ENCODE peak calls at places on chromosomes 5 and 9, in five cellular contexts. U is astrocyte, W is IMR-90, A is BE2C, L is adipocyte. M is an unnamed sample. For H3K4me1, the result is how much of the 10 kb centered on the place peaks cover.

GRCh38 chr9:88936668-88937067 is 54.6 kb upstream of the S1PR3 start:
- DNase-seq in L (no peak), A (no peak), W (peak), U (peak), M (peak)

GRCh38 chr9:106432631-106433030 is 430.3 kb upstream of the ZNF462 start:
- DNase-seq in L (no peak), U (no peak), W (no peak), A (no peak), M (no peak)

GRCh38 chr5:178256746-178257145 is 24.1 kb upstream of the PHYKPL start:
- DNase-seq in A (no peak), W (no peak), L (no peak), U (no peak), M (no peak)

GRCh38 chr5:2669913-2670312 is 81.6 kb downstream of the IRX2 start:
- DNase-seq in A (no peak), L (no peak), W (no peak), U (no peak), M (no peak)

GRCh38 chr5:42483472-42484154 is 60.4 kb downstream of the GHR start:
- DNase-seq in A (no peak), W (no peak), U (no peak), L (peak), M (no peak)

GRCh38 chr5:158209219-158209908 is 350.4 kb upstream of the CLINT1 start:
- DNase-seq in A (no peak), L (peak), W (no peak), U (no peak), M (no peak)

GRCh38 chr5:58273705-58274104 is 186.2 kb downstream of the PLK2 start:
- DNase-seq in U (no peak), W (no peak), A (no peak), L (no peak), M (no peak)

GRCh38 chr5:131595088-131596033 is 39.7 kb downstream of the RAPGEF6 start:
- DNase-seq in L (no peak), W (no peak), A (no peak), U (no peak), M (no peak)

GRCh38 chr9:2345013-2345412 is 276.6 kb upstream of the VLDLR start:
- DNase-seq in U (no peak), W (no peak), A (no peak), L (no peak), M (no peak)

GRCh38 chr5:116002116-116002906 is 30.0 kb upstream of the ARL14EPL start:
- DNase-seq in A (no peak), U (peak), L (peak), W (peak), M (no peak)
- H3K4me1 ChIP-seq in A (under half), U (under half), L (under half), W (under half), M (under half)

GRCh38 chr5:38166832-38167231 is 91.5 kb upstream of the EGFLAM start:
- DNase-seq in W (no peak), A (no peak), U (no peak), L (no peak), M (peak)
- H3K4me1 ChIP-seq in W (under half), A (under half), U (under half), L (under half), M (under half)

GRCh38 chr9:129483467-129484324 is 137.2 kb downstream of the C9orf50 start:
- DNase-seq in U (peak), A (peak), W (peak), L (peak), M (peak)
- H3K4me1 ChIP-seq in U (half or more), A (half or more), W (half or more), L (half or more), M (under half)

DNA sequence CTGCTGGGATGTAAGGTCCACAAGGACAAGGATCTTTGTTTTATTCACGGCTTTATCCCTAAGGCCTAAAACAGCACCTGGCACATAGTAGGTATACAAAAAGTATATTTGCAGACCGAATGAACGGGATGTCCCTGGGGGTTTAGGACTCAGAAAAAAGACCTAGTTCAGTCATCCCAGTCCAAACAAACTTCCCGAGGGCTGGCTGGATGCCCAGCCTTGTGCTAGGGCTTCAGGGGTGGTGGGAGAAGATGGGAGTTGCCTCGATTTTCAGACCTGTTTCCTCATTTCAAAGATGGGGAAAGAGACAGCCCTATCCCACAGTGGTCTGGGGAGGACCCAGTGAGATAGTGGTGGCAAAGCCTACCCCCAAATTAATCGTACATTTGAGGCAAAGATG is 3.0 kb upstream of the PROB1 start:
- DNase-seq in L (no peak), U (no peak), W (peak), A (no peak), M (no peak)
- H3K4me1 ChIP-seq in L (under half), U (under half), W (under half), A (under half), M (under half)

DNA sequence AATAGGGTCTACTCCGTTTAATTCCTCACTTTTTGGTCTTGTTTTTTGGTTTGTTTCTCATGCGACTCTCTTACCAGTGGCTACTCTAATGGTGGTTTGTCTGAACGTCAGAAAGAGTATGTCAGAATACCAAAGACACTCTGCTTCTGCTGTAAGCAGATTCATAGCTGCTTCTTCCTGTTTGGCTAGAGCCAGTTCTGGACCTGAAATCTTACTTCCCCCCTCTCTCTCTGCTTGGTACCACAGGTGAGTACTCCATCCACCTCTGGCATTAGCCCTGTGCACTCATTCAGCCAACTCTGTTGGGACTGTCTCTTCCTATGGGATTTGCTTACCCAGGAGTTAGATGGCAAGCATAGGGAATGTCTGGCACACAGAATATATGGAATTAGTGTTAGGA is 6.6 kb downstream of the ZCCHC7 start:
- DNase-seq in W (no peak), A (no peak), U (no peak), L (no peak), M (no peak)
- H3K4me1 ChIP-seq in W (under half), A (under half), U (under half), L (under half), M (under half)

DNA sequence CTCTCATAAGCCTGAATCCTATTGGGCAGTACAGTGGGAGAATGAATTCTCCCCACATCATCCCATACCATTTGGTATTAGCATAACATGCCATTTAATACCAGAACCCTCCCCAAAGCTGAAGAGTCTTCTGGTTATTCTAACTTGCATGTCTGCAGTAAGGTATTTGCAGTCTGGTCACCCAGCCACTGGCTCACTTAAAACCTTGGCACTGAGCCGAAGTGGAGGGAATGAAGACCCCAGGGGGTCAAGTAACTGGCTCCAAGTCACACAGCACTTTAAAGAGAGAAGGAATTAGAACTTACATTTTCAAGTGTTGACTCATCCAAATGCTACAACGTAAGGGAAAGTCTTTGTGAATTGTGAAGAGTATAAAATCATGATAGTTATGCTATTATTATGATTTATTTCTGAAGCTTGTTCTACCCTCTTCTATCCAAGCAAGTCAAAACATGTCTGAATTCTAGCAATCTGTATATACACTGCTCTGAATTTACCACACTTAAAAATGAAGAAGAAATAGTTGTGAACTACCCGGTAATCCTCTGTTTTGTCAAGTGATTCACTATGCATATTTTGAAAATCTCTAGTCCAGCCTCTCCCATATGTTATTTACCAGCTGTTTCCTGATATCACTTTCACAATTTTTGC is 28.5 kb downstream of the GLRA1 start:
- DNase-seq in A (no peak), L (peak), W (peak), U (peak), M (no peak)
- H3K4me1 ChIP-seq in A (under half), L (under half), W (under half), U (under half), M (under half)

DNA sequence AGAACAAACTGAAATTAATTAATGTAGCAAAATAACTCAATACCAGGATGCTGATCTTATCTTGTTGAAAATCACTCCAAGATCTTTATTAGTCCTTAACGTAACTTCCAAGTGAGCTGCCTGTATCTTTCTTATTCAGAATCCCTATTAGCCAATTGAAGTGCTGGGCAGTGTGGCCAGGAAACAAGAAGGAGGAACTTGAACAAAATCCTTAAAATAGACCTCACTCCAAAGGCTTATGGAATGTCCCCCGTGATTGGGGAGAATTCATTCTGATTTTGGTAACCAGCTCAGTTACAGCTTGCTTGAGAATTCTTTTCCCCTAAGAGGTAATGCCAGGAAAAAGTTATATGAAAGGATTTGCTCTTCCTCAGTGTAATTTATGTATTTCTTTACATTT is 171.0 kb downstream of the DEPDC1B start:
- DNase-seq in A (no peak), U (no peak), L (no peak), W (no peak), M (no peak)
- H3K4me1 ChIP-seq in A (under half), U (under half), L (under half), W (under half), M (under half)